ENCODE peak calls at places on chromosomes 13 and 19, in four cellular contexts. O is AG09309; N is CD8-positive, alpha-beta T cell; H is AG04449. L is an unnamed sample.

GRCh38 chr19:48997972-48998371 is 4.3 kb downstream of the RUVBL2 start:
- DNase-seq in O (no peak), N (peak; percentile 54), H (no peak), L (peak; percentile 29)

GRCh38 chr19:5403968-5404640 is 51.1 kb upstream of the ZNRF4 start:
- DNase-seq in O (peak; percentile 46), N (peak; percentile 59), H (peak; percentile 5), L (peak; percentile 91)

GRCh38 chr19:55345818-55346724 is 6.4 kb downstream of the KMT5C start:
- DNase-seq in O (no peak), N (no peak), H (no peak), L (peak; percentile 63)

GRCh38 chr19:51726049-51726448 is 2.3 kb upstream of the HAS1 start:
- DNase-seq in O (peak; percentile 63), N (no peak), H (no peak), L (peak; percentile 78)

GRCh38 chr13:37753776-37754175 is 115.8 kb downstream of the TRPC4 start:
- DNase-seq in O (no peak), N (no peak), H (no peak), L (no peak)

GRCh38 chr19:54138777-54139256 is 1.3 kb downstream of the CNOT3 start:
- DNase-seq in O (no peak), N (no peak), H (no peak), L (no peak)

GRCh38 chr13:97849305-97849704 is 104.2 kb upstream of the IPO5 start:
- DNase-seq in O (no peak), N (no peak), H (no peak), L (peak; percentile 7)

GRCh38 chr13:37929308-37929707 is 59.7 kb upstream of the TRPC4 start:
- DNase-seq in O (no peak), N (no peak), H (no peak), L (no peak)

GRCh38 chr13:26128676-26129075 is 76.9 kb upstream of the SHISA2 start:
- DNase-seq in O (no peak), N (no peak), H (no peak), L (no peak)

GRCh38 chr13:27427663-27428062 is 3.2 kb downstream of the GTF3A start:
- DNase-seq in O (no peak), N (no peak), H (no peak), L (no peak)
- H3K4me3 ChIP-seq in O (no peak overlapping the region), N (peak overlapping the region; percentile 83), H (no peak overlapping the region), L (no peak overlapping the region)

GRCh38 chr13:99327133-99327532 is 19.9 kb upstream of the GPR183 start:
- DNase-seq in O (no peak), N (no peak), H (no peak), L (no peak)
- TF ChIP-seq CTCF in O (no peak), N (no peak), H (no peak), L (no peak)

GRCh38 chr13:44374348-44374712 is 706 bp downstream of the SERP2 start:
- DNase-seq in O (no peak), N (no peak), H (no peak), L (no peak)
- H3K4me3 ChIP-seq in O (peak overlapping the region; percentile 35), N (no peak overlapping the region), H (peak overlapping the region; percentile 53), L (peak overlapping the region; percentile 47)

GRCh38 chr13:112971288-112971643 is 2.3 kb downstream of the MCF2L start:
- DNase-seq in O (no peak), N (no peak), H (no peak), L (no peak)
- TF ChIP-seq CTCF in O (no peak), N (no peak), H (no peak), L (no peak)

L was measured in foreskin fibroblast.